ENCODE peak calls at places on chromosomes 5 and 9, in ten cellular contexts. B, X, O, H, T, A, E, S, D and R are unnamed samples.

GRCh38 chr9:70466976-70467551 is 52.6 kb upstream of the KLF9 start:
- DNase-seq in B (no peak), X (no peak), O (no peak), H (no peak), T (no peak), A (no peak), E (no peak), S (no peak), D (no peak), R (no peak)

GRCh38 chr5:158979749-158980521 is 119.8 kb downstream of the EBF1 start:
- DNase-seq in B (no peak), X (no peak), O (no peak), H (no peak), T (peak; percentile 22), A (no peak), E (no peak), S (peak; percentile 8), D (peak; percentile 22), R (no peak)

GRCh38 chr5:130138406-130139060 is 234.3 kb downstream of the CHSY3 start:
- DNase-seq in B (no peak), X (no peak), O (no peak), H (no peak), T (no peak), A (no peak), E (no peak), S (no peak), D (no peak), R (no peak)

GRCh38 chr9:137453643-137454081 is 5.5 kb downstream of the NSMF start:
- DNase-seq in B (peak; percentile 67), X (peak; percentile 93), O (peak; percentile 85), H (no peak), T (peak; percentile 96), A (no peak), E (peak; percentile 87), S (peak; percentile 85), D (peak; percentile 69), R (peak; percentile 91)

GRCh38 chr5:90153031-90153430 is 256.5 kb downstream of the CETN3 start:
- DNase-seq in B (no peak), X (no peak), O (no peak), H (no peak), T (no peak), A (no peak), E (no peak), S (no peak), D (no peak), R (no peak)

GRCh38 chr9:4837126-4837767 is 44.5 kb downstream of the RCL1 start:
- DNase-seq in B (no peak), X (no peak), O (no peak), H (no peak), T (no peak), A (no peak), E (no peak), S (no peak), D (no peak), R (no peak)

GRCh38 chr5:58818515-58818914 is 235.6 kb downstream of the RAB3C start:
- DNase-seq in B (no peak), X (no peak), O (no peak), H (no peak), T (no peak), A (no peak), E (no peak), S (no peak), D (no peak), R (no peak)

GRCh38 chr9:111799506-111799905 is 4.8 kb upstream of the SHOC1 start:
- DNase-seq in B (no peak), X (no peak), O (no peak), H (no peak), T (no peak), A (no peak), E (no peak), S (no peak), D (no peak), R (no peak)

GRCh38 chr9:132878695-132879064 is at the start of gene SPACA9:
- DNase-seq in B (peak; percentile 54), X (peak; percentile 89), O (peak; percentile 41), H (no peak), T (peak; percentile 77), A (peak; percentile 10), E (no peak), S (peak; percentile 72), D (peak; percentile 42), R (peak; percentile 42)

GRCh38 chr9:132876849-132877248 is 1.2 kb downstream of the AK8 start:
- DNase-seq in B (no peak), X (no peak), O (no peak), H (no peak), T (no peak), A (no peak), E (no peak), S (no peak), D (no peak), R (no peak)

GRCh38 chr9:132879443-132880310 is 979 bp downstream of the SPACA9 start:
- DNase-seq in B (no peak), X (no peak), O (no peak), H (no peak), T (no peak), A (no peak), E (no peak), S (no peak), D (no peak), R (no peak)

GRCh38 chr9:132877447-132877817 is 652 bp downstream of the AK8 start:
- DNase-seq in B (no peak), X (no peak), O (no peak), H (no peak), T (peak; percentile 29), A (no peak), E (no peak), S (no peak), D (no peak), R (no peak)

GRCh38 chr9:132877818-132878694 is at the start of gene AK8:
- DNase-seq in B (peak; percentile 46), X (peak; percentile 98), O (peak; percentile 97), H (no peak), T (peak; percentile 85), A (peak; percentile 48), E (no peak), S (peak; percentile 74), D (peak; percentile 40), R (peak; percentile 97)
- TF ChIP-seq POLR2AphosphoS5 in B (no peak), X (no peak), O (no peak), H (no peak), T (no peak), A (no peak), E (no peak), S (peak; percentile 49), D (peak; percentile 68), R (no peak)

GRCh38 chr5:74289238-74289637 is 351.3 kb downstream of the ENC1 start:
- DNase-seq in B (no peak), X (no peak), O (no peak), H (no peak), T (no peak), A (no peak), E (no peak), S (no peak), D (no peak), R (no peak)

GRCh38 chr5:74286734-74287705 is 353.5 kb downstream of the ENC1 start:
- DNase-seq in B (no peak), X (peak; percentile 8), O (no peak), H (no peak), T (no peak), A (no peak), E (no peak), S (no peak), D (no peak), R (no peak)

GRCh38 chr5:74290634-74291033 is 349.9 kb downstream of the ENC1 start:
- DNase-seq in B (no peak), X (no peak), O (no peak), H (no peak), T (no peak), A (no peak), E (no peak), S (no peak), D (no peak), R (no peak)

GRCh38 chr5:74288038-74288437 is 352.5 kb downstream of the ENC1 start:
- DNase-seq in B (no peak), X (no peak), O (no peak), H (no peak), T (no peak), A (no peak), E (no peak), S (no peak), D (no peak), R (no peak)

DNA sequence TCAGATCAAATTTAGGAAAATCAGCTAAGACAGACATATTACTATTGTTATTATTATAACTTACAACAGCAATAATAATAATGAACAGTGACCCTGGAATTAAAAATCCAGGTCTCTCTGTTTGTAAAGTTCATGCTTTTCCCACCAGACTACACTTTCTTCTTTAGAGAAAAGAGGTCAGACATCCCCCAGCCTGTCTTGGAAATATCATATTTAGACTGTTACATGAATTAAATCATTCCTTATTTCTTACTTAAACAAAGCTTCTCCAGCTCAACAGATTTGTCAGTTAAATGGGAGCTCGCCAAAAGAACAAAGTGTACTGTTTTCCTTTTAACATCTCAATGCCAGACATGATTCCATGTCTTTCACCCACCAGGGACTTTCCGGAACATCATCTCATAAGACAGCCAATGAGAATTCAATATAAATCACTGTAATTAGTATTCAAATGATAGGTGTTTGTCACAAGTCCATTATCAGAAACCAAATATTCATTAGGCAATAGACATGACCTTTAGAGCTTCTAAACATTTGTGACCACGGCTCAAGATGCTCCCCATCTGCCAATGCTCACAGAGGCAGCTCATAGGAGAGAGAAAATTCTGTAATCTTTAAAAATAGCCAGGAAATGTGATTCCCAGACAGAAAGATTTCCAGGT is 351.9 kb downstream of the ENC1 start:
- DNase-seq in B (no peak), X (no peak), O (no peak), H (no peak), T (no peak), A (no peak), E (no peak), S (no peak), D (no peak), R (no peak)
- TF ChIP-seq POLR2AphosphoS5 in B (no peak), X (no peak), O (no peak), H (no peak), T (no peak), A (no peak), E (no peak), S (peak; percentile 58), D (peak; percentile 40), R (no peak)

GRCh38 chr9:121349009-121349408 is 21.0 kb downstream of the STOM start:
- DNase-seq in B (no peak), X (no peak), O (no peak), H (no peak), T (no peak), A (no peak), E (no peak), S (no peak), D (no peak), R (no peak)
- TF ChIP-seq POLR2AphosphoS5 in B (no peak), X (no peak), O (no peak), H (no peak), T (no peak), A (no peak), E (no peak), S (no peak), D (no peak), R (no peak)

DNA sequence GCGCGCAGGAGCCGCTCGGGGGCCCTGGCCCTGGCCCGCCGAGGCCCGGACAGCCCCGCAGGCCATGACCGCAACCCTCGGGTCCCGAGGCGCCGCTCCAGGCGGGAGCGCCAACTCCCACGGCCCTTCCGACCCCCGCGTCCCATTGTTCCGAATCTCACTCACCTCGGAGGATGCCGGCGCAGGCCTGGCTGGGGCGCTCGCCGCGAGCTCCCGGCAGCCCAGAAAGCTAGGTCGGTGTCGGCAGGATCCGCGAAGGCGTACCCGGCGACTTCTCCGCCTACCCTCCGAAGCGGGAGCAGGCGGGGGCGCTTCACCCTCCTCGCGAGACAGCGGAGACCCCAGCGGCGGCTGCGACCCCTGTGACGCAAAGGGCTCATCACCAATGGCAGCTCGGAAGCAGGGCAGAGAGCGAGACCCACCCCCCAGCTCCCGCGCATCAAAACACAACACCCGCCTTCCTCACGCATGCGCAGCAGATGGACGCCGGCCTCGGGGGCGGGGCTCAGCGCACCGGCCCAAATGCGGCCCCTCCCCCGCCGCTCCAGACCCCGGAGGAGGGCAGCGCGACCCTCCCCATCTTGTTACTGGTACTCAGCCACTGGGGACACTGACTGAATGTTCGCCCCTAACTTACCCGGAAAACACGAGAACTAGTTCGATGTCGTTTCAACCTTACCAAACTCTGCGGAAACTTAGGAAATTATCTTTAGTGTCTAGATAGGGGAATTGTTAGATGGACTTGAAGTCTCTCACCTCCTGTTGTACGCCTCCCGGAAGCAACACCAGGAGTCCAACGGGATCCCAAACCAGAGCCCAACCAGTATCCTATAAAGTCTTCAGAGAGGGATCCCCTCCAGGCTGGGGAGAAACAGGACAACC is 1.3 kb upstream of the SMIM27 start:
- DNase-seq in B (peak; percentile 89), X (peak; percentile 98), O (peak; percentile 94), H (peak; percentile 52), T (peak; percentile 98), A (peak; percentile 23), E (peak; percentile 95), S (peak; percentile 93), D (peak; percentile 92), R (peak; percentile 92)
- TF ChIP-seq POLR2AphosphoS5 in B (peak; percentile 13), X (no peak), O (no peak), H (peak; percentile 61), T (peak; percentile 77), A (peak; percentile 22), E (peak; percentile 86), S (peak; percentile 45), D (peak; percentile 93), R (peak; percentile 26)